ENCODE peak calls at places on chromosomes 1 and 21, in seven cellular contexts. K, A, P, B, T, Q and X are unnamed samples. For H4K20me1, the result is how much of the 10 kb centered on the place peaks cover.

GRCh38 chr1:34711469-34711868 is 43.4 kb upstream of the GJB5 start:
- DNase-seq in B (peak), T (no peak), A (peak), K (no peak), Q (peak), P (no peak), X (peak)

GRCh38 chr21:46550511-46550941 is 54.4 kb downstream of the S100B start:
- DNase-seq in K (no peak), A (no peak), Q (no peak), T (no peak), B (no peak), P (no peak), X (no peak)

GRCh38 chr1:108701176-108701849 is 9.2 kb downstream of the PRPF38B start:
- DNase-seq in P (no peak), T (no peak), B (no peak), K (no peak), Q (no peak), A (no peak), X (no peak)

GRCh38 chr21:39114871-39115658 is 68.2 kb downstream of the PSMG1 start:
- DNase-seq in P (no peak), K (peak), B (no peak), Q (no peak), A (no peak), T (peak), X (no peak)

GRCh38 chr1:18776777-18777176 is 82.7 kb downstream of the TAS1R2 start:
- DNase-seq in K (no peak), P (no peak), A (no peak), T (no peak), Q (peak), B (no peak), X (no peak)

GRCh38 chr1:158496379-158496778 is 24.4 kb downstream of the OR10R2 start:
- DNase-seq in T (no peak), B (no peak), Q (peak), K (no peak), P (no peak), A (peak), X (no peak)

GRCh38 chr1:64163972-64164371 is 39.5 kb upstream of the UBE2U start:
- DNase-seq in T (peak), A (peak), Q (peak), K (peak), P (no peak), B (no peak), X (peak)

GRCh38 chr21:35882791-35883240 is 177.5 kb downstream of the SETD4 start:
- DNase-seq in Q (peak), T (peak), A (no peak), P (no peak), K (peak), B (no peak), X (no peak)

GRCh38 chr21:17726047-17726446 is 93.1 kb downstream of the C21orf91 start:
- DNase-seq in K (no peak), P (no peak), B (no peak), T (no peak), Q (peak), A (peak), X (peak)

GRCh38 chr1:223771814-223772770 is 59.8 kb downstream of the CAPN2 start:
- DNase-seq in P (peak), Q (peak), K (peak), T (peak), B (peak), A (peak), X (no peak)

GRCh38 chr1:41322835-41323234 is 38.4 kb upstream of the FOXO6 start:
- DNase-seq in T (no peak), Q (peak), P (peak), K (peak), A (peak), B (peak), X (peak)

GRCh38 chr1:168469690-168470089 is 74.1 kb downstream of the XCL2 start:
- DNase-seq in T (peak), A (no peak), P (no peak), Q (no peak), K (peak), B (peak), X (peak)

GRCh38 chr1:87733421-87733820 is 404.7 kb downstream of the LMO4 start:
- DNase-seq in B (no peak), T (no peak), P (no peak), A (no peak), Q (no peak), K (no peak), X (no peak)

GRCh38 chr1:109910123-109910962 is at the start of gene CSF1:
- DNase-seq in A (peak), K (peak), P (peak), Q (peak), T (peak), B (peak), X (peak)

GRCh38 chr1:235990376-235990795 is 74.5 kb downstream of the NID1 start:
- DNase-seq in T (peak), P (no peak), B (no peak), Q (no peak), A (no peak), K (peak), X (no peak)

GRCh38 chr1:175169305-175170018 is 23.1 kb downstream of the KIAA0040 start:
- DNase-seq in K (no peak), T (no peak), P (no peak), A (no peak), Q (no peak), B (no peak), X (no peak)

GRCh38 chr1:228782662-228783414 is 47.6 kb downstream of the RHOU start:
- DNase-seq in B (no peak), Q (no peak), T (no peak), A (no peak), P (no peak), K (peak), X (no peak)

GRCh38 chr1:10494754-10495474 is 20.2 kb downstream of the PEX14 start:
- DNase-seq in Q (peak), A (peak), B (peak), P (peak), K (peak), T (no peak), X (peak)

GRCh38 chr1:117702654-117703053 is 96.8 kb downstream of the TENT5C start:
- DNase-seq in B (no peak), A (no peak), Q (no peak), P (no peak), K (no peak), T (no peak), X (no peak)

GRCh38 chr21:42216726-42217572 is 2.0 kb upstream of the ABCG1 start:
- DNase-seq in K (no peak), T (no peak), Q (no peak), B (no peak), P (no peak), A (no peak), X (no peak)

GRCh38 chr1:55542901-55543504 is 327.8 kb upstream of the USP24 start:
- DNase-seq in Q (no peak), T (peak), P (no peak), B (no peak), A (no peak), K (peak), X (no peak)

GRCh38 chr1:115668579-115668978 is 26.8 kb downstream of the VANGL1 start:
- DNase-seq in Q (no peak), P (no peak), B (no peak), A (no peak), K (peak), T (peak), X (no peak)

GRCh38 chr1:41360074-41361027 is 883 bp upstream of the FOXO6 start:
- DNase-seq in Q (peak), P (peak), K (no peak), B (no peak), A (peak), T (no peak), X (no peak)

GRCh38 chr1:102842606-102843005 is 265.7 kb downstream of the COL11A1 start:
- DNase-seq in P (no peak), T (no peak), K (no peak), A (no peak), Q (no peak), B (no peak), X (no peak)

GRCh38 chr1:163747855-163748254 is 426.1 kb downstream of the NUF2 start:
- DNase-seq in Q (peak), P (no peak), A (peak), K (no peak), T (no peak), B (no peak), X (no peak)
- TF ChIP-seq CTCF in Q (peak), P (peak), A (peak), K (no peak), T (no peak), B (no peak), X (no peak)

GRCh38 chr1:27149084-27149483 is 5.8 kb downstream of the SLC9A1 start:
- DNase-seq in P (no peak), A (no peak), K (no peak), T (no peak), B (no peak), Q (no peak), X (peak)
- H4K20me1 ChIP-seq in P (under half), A (under half), K (under half), T (half or more), B (under half), Q (under half), X (under half)

GRCh38 chr1:53616927-53617326 is 122.0 kb downstream of the GLIS1 start:
- DNase-seq in B (no peak), Q (peak), T (peak), P (peak), K (no peak), A (peak), X (no peak)
- TF ChIP-seq CTCF in B (peak), Q (peak), T (no peak), P (peak), K (no peak), A (peak), X (no peak)

GRCh38 chr1:171485375-171486047 is at the start of gene PRRC2C:
- DNase-seq in K (peak), T (peak), Q (peak), P (peak), B (peak), A (peak), X (peak)

GRCh38 chr1:171488190-171488929 is 3.0 kb downstream of the PRRC2C start:
- DNase-seq in A (no peak), B (no peak), Q (no peak), P (no peak), T (no peak), K (no peak), X (no peak)

GRCh38 chr1:171484760-171485374 is 463 bp upstream of the PRRC2C start:
- DNase-seq in Q (no peak), T (no peak), B (no peak), A (no peak), P (no peak), K (no peak), X (peak)

GRCh38 chr1:171486048-171486519 is 754 bp downstream of the PRRC2C start:
- DNase-seq in Q (peak), P (no peak), B (no peak), K (peak), T (peak), A (no peak), X (no peak)

DNA sequence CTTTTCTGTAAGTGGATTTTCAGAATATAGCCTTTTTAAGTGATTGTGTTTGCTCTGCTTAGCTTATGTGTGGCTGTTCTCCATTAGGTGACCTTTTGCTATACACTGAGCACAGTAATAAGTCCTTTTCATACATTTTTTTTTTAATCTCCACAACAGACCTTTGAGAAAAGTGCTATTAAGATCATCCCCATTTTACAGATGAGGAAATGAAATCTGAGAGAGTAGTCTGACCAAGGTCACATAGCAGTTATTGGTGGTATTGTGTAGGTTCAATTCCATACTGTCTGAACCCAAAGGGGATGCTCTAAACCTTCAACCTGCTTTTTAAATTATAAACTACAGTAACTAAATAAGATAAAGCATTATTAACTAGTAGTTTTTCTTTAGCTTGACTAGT is 1.7 kb downstream of the PRRC2C start:
- DNase-seq in Q (no peak), K (no peak), A (no peak), P (no peak), T (no peak), B (no peak), X (no peak)
- H4K20me1 ChIP-seq in Q (half or more), K (under half), A (half or more), P (under half), T (half or more), B (under half), X (half or more)

GRCh38 chr1:22527122-22527521 is 36.2 kb upstream of the EPHA8 start:
- DNase-seq in B (peak), Q (no peak), A (no peak), T (peak), K (no peak), P (peak), X (peak)
- TF ChIP-seq CTCF in B (no peak), Q (no peak), A (no peak), T (no peak), K (no peak), P (no peak), X (no peak)